ENCODE peak calls at places on chromosomes 12 and 14, in nine cellular contexts. One of them, this sample, is unnamed.

GRCh38 chr14:105059917-105060565 is 5.2 kb downstream of the GPR132 start:
- DNase-seq in K562: no peak
- DNase-seq in sigmoid colon: no peak
- DNase-seq in suprapubic skin: no peak
- DNase-seq in stomach: no peak
- DNase-seq in esophagus muscularis mucosa: no peak
- DNase-seq in upper lobe of left lung: peak; percentile 56
- DNase-seq in SK-N-SH: no peak
- DNase-seq in HepG2: no peak
- DNase-seq in this sample: no peak

GRCh38 chr12:110687770-110688169 is 1.1 kb downstream of the HVCN1 start:
- DNase-seq in K562: peak; percentile 25
- DNase-seq in sigmoid colon: peak; percentile 56
- DNase-seq in suprapubic skin: no peak
- DNase-seq in stomach: no peak
- DNase-seq in esophagus muscularis mucosa: no peak
- DNase-seq in upper lobe of left lung: no peak
- DNase-seq in SK-N-SH: no peak
- DNase-seq in HepG2: no peak
- DNase-seq in this sample: no peak

GRCh38 chr12:105406497-105406896 is 76.0 kb downstream of the C12orf75 start:
- DNase-seq in K562: no peak
- DNase-seq in sigmoid colon: no peak
- DNase-seq in suprapubic skin: no peak
- DNase-seq in stomach: no peak
- DNase-seq in esophagus muscularis mucosa: no peak
- DNase-seq in upper lobe of left lung: no peak
- DNase-seq in SK-N-SH: no peak
- DNase-seq in HepG2: no peak
- DNase-seq in this sample: no peak

GRCh38 chr14:81432171-81432570 is 32.0 kb upstream of the STON2 start:
- DNase-seq in K562: peak; percentile 21
- DNase-seq in sigmoid colon: no peak
- DNase-seq in suprapubic skin: no peak
- DNase-seq in stomach: no peak
- DNase-seq in esophagus muscularis mucosa: no peak
- DNase-seq in upper lobe of left lung: no peak
- DNase-seq in SK-N-SH: no peak
- DNase-seq in HepG2: no peak
- DNase-seq in this sample: no peak

GRCh38 chr12:89733579-89734201 is 25.1 kb upstream of the ATP2B1 start:
- DNase-seq in K562: no peak
- DNase-seq in sigmoid colon: no peak
- DNase-seq in suprapubic skin: no peak
- DNase-seq in stomach: no peak
- DNase-seq in esophagus muscularis mucosa: no peak
- DNase-seq in upper lobe of left lung: no peak
- DNase-seq in SK-N-SH: no peak
- DNase-seq in HepG2: no peak
- DNase-seq in this sample: no peak

GRCh38 chr14:80959448-80960006 is 4.1 kb downstream of the TSHR start:
- DNase-seq in K562: no peak
- DNase-seq in sigmoid colon: no peak
- DNase-seq in suprapubic skin: no peak
- DNase-seq in stomach: no peak
- DNase-seq in esophagus muscularis mucosa: no peak
- DNase-seq in upper lobe of left lung: no peak
- DNase-seq in SK-N-SH: no peak
- DNase-seq in HepG2: no peak
- DNase-seq in this sample: peak; percentile 46

GRCh38 chr12:63853978-63854377 is 9.5 kb downstream of the SRGAP1 start:
- DNase-seq in K562: no peak
- DNase-seq in sigmoid colon: no peak
- DNase-seq in suprapubic skin: no peak
- DNase-seq in stomach: no peak
- DNase-seq in esophagus muscularis mucosa: no peak
- DNase-seq in upper lobe of left lung: no peak
- DNase-seq in SK-N-SH: no peak
- DNase-seq in HepG2: no peak
- DNase-seq in this sample: no peak

GRCh38 chr12:4771960-4772566 is 51.9 kb downstream of the GALNT8 start:
- DNase-seq in K562: no peak
- DNase-seq in sigmoid colon: no peak
- DNase-seq in suprapubic skin: no peak
- DNase-seq in stomach: no peak
- DNase-seq in esophagus muscularis mucosa: no peak
- DNase-seq in upper lobe of left lung: no peak
- DNase-seq in SK-N-SH: no peak
- DNase-seq in HepG2: no peak
- DNase-seq in this sample: no peak

GRCh38 chr12:112812598-112813406 is 21.3 kb downstream of the RPH3A start:
- DNase-seq in K562: no peak
- DNase-seq in sigmoid colon: no peak
- DNase-seq in suprapubic skin: no peak
- DNase-seq in stomach: no peak
- DNase-seq in esophagus muscularis mucosa: no peak
- DNase-seq in upper lobe of left lung: no peak
- DNase-seq in SK-N-SH: no peak
- DNase-seq in HepG2: no peak
- DNase-seq in this sample: no peak

GRCh38 chr12:113334786-113335539 is at the start of gene SLC8B1:
- DNase-seq in K562: peak; percentile 97
- DNase-seq in sigmoid colon: peak; percentile 94
- DNase-seq in suprapubic skin: peak; percentile 93
- DNase-seq in stomach: peak; percentile 94
- DNase-seq in esophagus muscularis mucosa: peak; percentile 97
- DNase-seq in upper lobe of left lung: peak; percentile 99
- DNase-seq in SK-N-SH: peak; percentile 99
- DNase-seq in HepG2: peak; percentile 64
- DNase-seq in this sample: peak; percentile 92

GRCh38 chr12:95591731-95592130 is 40.5 kb upstream of the USP44 start:
- DNase-seq in K562: no peak
- DNase-seq in sigmoid colon: no peak
- DNase-seq in suprapubic skin: no peak
- DNase-seq in stomach: no peak
- DNase-seq in esophagus muscularis mucosa: no peak
- DNase-seq in upper lobe of left lung: no peak
- DNase-seq in SK-N-SH: no peak
- DNase-seq in HepG2: no peak
- DNase-seq in this sample: no peak

GRCh38 chr12:6927999-6928702 is 392 bp downstream of the ATN1 start:
- DNase-seq in K562: peak; percentile 71
- DNase-seq in sigmoid colon: no peak
- DNase-seq in suprapubic skin: no peak
- DNase-seq in stomach: no peak
- DNase-seq in esophagus muscularis mucosa: no peak
- DNase-seq in upper lobe of left lung: peak; percentile 87
- DNase-seq in SK-N-SH: peak; percentile 78
- DNase-seq in HepG2: no peak
- DNase-seq in this sample: no peak

GRCh38 chr12:6925239-6925542 is 2.6 kb upstream of the ATN1 start:
- DNase-seq in K562: no peak
- DNase-seq in sigmoid colon: no peak
- DNase-seq in suprapubic skin: no peak
- DNase-seq in stomach: no peak
- DNase-seq in esophagus muscularis mucosa: no peak
- DNase-seq in upper lobe of left lung: no peak
- DNase-seq in SK-N-SH: no peak
- DNase-seq in HepG2: no peak
- DNase-seq in this sample: no peak

GRCh38 chr12:6928703-6929407 is 1.1 kb downstream of the ATN1 start:
- DNase-seq in K562: no peak
- DNase-seq in sigmoid colon: no peak
- DNase-seq in suprapubic skin: no peak
- DNase-seq in stomach: no peak
- DNase-seq in esophagus muscularis mucosa: no peak
- DNase-seq in upper lobe of left lung: no peak
- DNase-seq in SK-N-SH: no peak
- DNase-seq in HepG2: no peak
- DNase-seq in this sample: no peak

GRCh38 chr12:6925543-6926279 is 2.0 kb upstream of the ATN1 start:
- DNase-seq in K562: no peak
- DNase-seq in sigmoid colon: peak; percentile 95
- DNase-seq in suprapubic skin: no peak
- DNase-seq in stomach: peak; percentile 77
- DNase-seq in esophagus muscularis mucosa: no peak
- DNase-seq in upper lobe of left lung: no peak
- DNase-seq in SK-N-SH: peak; percentile 65
- DNase-seq in HepG2: no peak
- DNase-seq in this sample: peak; percentile 76

DNA sequence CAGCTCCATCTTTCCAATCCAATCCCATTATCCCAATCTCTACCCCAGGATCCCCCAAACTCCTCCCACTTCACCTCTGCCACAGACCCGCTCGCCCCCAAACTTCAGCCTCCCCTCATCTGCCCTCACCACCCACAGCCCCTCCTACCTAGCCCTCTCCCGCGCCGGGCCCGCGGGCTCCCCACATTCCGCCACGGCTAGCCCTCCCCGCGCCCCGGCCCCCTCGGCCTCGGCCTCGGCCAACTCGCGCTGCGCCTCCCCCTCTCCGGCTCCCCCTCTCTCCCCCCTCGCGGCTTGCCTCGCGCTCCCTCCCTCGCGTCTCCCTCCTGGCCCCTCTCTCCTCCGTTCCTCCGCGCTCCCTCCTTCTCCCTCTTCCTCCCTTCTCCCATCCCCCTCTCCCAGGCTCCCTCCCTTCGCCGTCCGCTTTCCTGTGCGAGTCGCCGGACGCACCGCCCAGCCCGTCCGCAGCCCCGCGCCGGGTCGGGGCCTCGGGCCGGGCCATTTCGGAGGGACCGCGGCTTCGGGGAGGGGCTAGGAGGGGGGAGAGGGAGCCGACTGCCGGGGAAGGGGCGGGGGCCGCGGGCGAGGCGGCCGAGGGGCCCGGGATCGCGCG is at the start of gene ATN1:
- DNase-seq in K562: peak; percentile 76
- DNase-seq in sigmoid colon: peak; percentile 97
- DNase-seq in suprapubic skin: no peak
- DNase-seq in stomach: peak; percentile 68
- DNase-seq in esophagus muscularis mucosa: peak; percentile 96
- DNase-seq in upper lobe of left lung: peak; percentile 93
- DNase-seq in SK-N-SH: peak; percentile 91
- DNase-seq in HepG2: no peak
- DNase-seq in this sample: peak; percentile 79
- TF ChIP-seq POLR2AphosphoS5 in K562: no peak
- TF ChIP-seq POLR2AphosphoS5 in sigmoid colon: peak; percentile 80
- TF ChIP-seq POLR2AphosphoS5 in suprapubic skin: peak; percentile 36
- TF ChIP-seq POLR2AphosphoS5 in stomach: peak; percentile 84
- TF ChIP-seq POLR2AphosphoS5 in esophagus muscularis mucosa: peak; percentile 88
- TF ChIP-seq POLR2AphosphoS5 in upper lobe of left lung: peak; percentile 70
- TF ChIP-seq POLR2AphosphoS5 in SK-N-SH: peak; percentile 68
- TF ChIP-seq POLR2AphosphoS5 in HepG2: peak; percentile 45
- TF ChIP-seq POLR2AphosphoS5 in this sample: peak; percentile 58

DNA sequence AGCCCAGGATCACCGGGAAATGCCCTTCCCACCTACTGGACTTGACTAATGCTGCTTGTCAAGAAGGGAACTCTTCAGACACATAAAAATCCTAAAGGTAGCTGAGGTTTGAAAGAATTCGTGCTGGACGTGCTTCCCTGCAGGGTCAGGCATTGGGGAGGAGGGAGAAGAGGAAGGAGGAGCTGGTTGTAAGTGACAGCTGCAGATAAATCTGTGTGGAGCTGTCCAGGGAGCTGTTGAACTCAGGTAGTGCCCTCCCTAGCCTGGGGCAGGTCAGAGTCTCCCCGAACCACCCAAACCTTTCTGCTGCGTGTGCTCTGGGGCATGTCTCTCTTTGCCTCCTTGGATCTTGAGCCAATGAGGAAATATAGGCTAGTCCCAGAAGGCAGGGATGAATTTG is 23.7 kb upstream of the FOS start:
- DNase-seq in K562: no peak
- DNase-seq in sigmoid colon: no peak
- DNase-seq in suprapubic skin: no peak
- DNase-seq in stomach: no peak
- DNase-seq in esophagus muscularis mucosa: no peak
- DNase-seq in upper lobe of left lung: no peak
- DNase-seq in SK-N-SH: no peak
- DNase-seq in HepG2: no peak
- DNase-seq in this sample: peak; percentile 59
- TF ChIP-seq EP300 in K562: no peak
- TF ChIP-seq EP300 in sigmoid colon: no peak
- TF ChIP-seq EP300 in suprapubic skin: no peak
- TF ChIP-seq EP300 in stomach: no peak
- TF ChIP-seq EP300 in esophagus muscularis mucosa: no peak
- TF ChIP-seq EP300 in upper lobe of left lung: no peak
- TF ChIP-seq EP300 in SK-N-SH: no peak
- TF ChIP-seq EP300 in HepG2: no peak
- TF ChIP-seq EP300 in this sample: no peak

GRCh38 chr14:103124501-103125001 is 1.3 kb downstream of the TNFAIP2 start:
- DNase-seq in K562: no peak
- DNase-seq in sigmoid colon: no peak
- DNase-seq in suprapubic skin: no peak
- DNase-seq in stomach: no peak
- DNase-seq in esophagus muscularis mucosa: no peak
- DNase-seq in upper lobe of left lung: peak; percentile 53
- DNase-seq in SK-N-SH: no peak
- DNase-seq in HepG2: no peak
- DNase-seq in this sample: no peak

GRCh38 chr14:103122578-103123127 is 608 bp upstream of the TNFAIP2 start:
- DNase-seq in K562: no peak
- DNase-seq in sigmoid colon: no peak
- DNase-seq in suprapubic skin: no peak
- DNase-seq in stomach: no peak
- DNase-seq in esophagus muscularis mucosa: no peak
- DNase-seq in upper lobe of left lung: no peak
- DNase-seq in SK-N-SH: peak; percentile 60
- DNase-seq in HepG2: no peak
- DNase-seq in this sample: no peak

GRCh38 chr14:103123634-103124500 is 606 bp downstream of the TNFAIP2 start:
- DNase-seq in K562: no peak
- DNase-seq in sigmoid colon: peak; percentile 87
- DNase-seq in suprapubic skin: no peak
- DNase-seq in stomach: peak; percentile 56
- DNase-seq in esophagus muscularis mucosa: no peak
- DNase-seq in upper lobe of left lung: peak; percentile 46
- DNase-seq in SK-N-SH: no peak
- DNase-seq in HepG2: no peak
- DNase-seq in this sample: no peak

GRCh38 chr14:103121846-103122577 is 1.2 kb upstream of the TNFAIP2 start:
- DNase-seq in K562: peak; percentile 64
- DNase-seq in sigmoid colon: peak; percentile 96
- DNase-seq in suprapubic skin: peak; percentile 95
- DNase-seq in stomach: peak; percentile 81
- DNase-seq in esophagus muscularis mucosa: peak; percentile 96
- DNase-seq in upper lobe of left lung: peak; percentile 86
- DNase-seq in SK-N-SH: peak; percentile 86
- DNase-seq in HepG2: peak; percentile 74
- DNase-seq in this sample: peak; percentile 77

GRCh38 chr14:103123128-103123633 is at the start of gene TNFAIP2:
- DNase-seq in K562: peak; percentile 77
- DNase-seq in sigmoid colon: peak; percentile 84
- DNase-seq in suprapubic skin: no peak
- DNase-seq in stomach: no peak
- DNase-seq in esophagus muscularis mucosa: no peak
- DNase-seq in upper lobe of left lung: peak; percentile 93
- DNase-seq in SK-N-SH: no peak
- DNase-seq in HepG2: no peak
- DNase-seq in this sample: peak; percentile 55
- H3K27ac ChIP-seq in K562: peak within 1 kb of the TSS; percentile 81
- H3K27ac ChIP-seq in sigmoid colon: peak within 1 kb of the TSS; percentile 87
- H3K27ac ChIP-seq in suprapubic skin: peak within 1 kb of the TSS; percentile 95
- H3K27ac ChIP-seq in stomach: peak within 1 kb of the TSS; percentile 83
- H3K27ac ChIP-seq in esophagus muscularis mucosa: peak within 1 kb of the TSS; percentile 92
- H3K27ac ChIP-seq in upper lobe of left lung: peak within 1 kb of the TSS; percentile 90
- H3K27ac ChIP-seq in SK-N-SH: peak within 1 kb of the TSS; percentile 69
- H3K27ac ChIP-seq in HepG2: no peak within 1 kb of the TSS
- H3K27ac ChIP-seq in this sample: peak within 1 kb of the TSS; percentile 86

GRCh38 chr14:35406090-35406489 is 1.5 kb upstream of the NFKBIA start:
- DNase-seq in K562: no peak
- DNase-seq in sigmoid colon: no peak
- DNase-seq in suprapubic skin: no peak
- DNase-seq in stomach: no peak
- DNase-seq in esophagus muscularis mucosa: no peak
- DNase-seq in upper lobe of left lung: no peak
- DNase-seq in SK-N-SH: no peak
- DNase-seq in HepG2: no peak
- DNase-seq in this sample: no peak
- TF ChIP-seq POLR2AphosphoS5 in K562: no peak
- TF ChIP-seq POLR2AphosphoS5 in sigmoid colon: no peak
- TF ChIP-seq POLR2AphosphoS5 in suprapubic skin: no peak
- TF ChIP-seq POLR2AphosphoS5 in stomach: no peak
- TF ChIP-seq POLR2AphosphoS5 in esophagus muscularis mucosa: no peak
- TF ChIP-seq POLR2AphosphoS5 in upper lobe of left lung: no peak
- TF ChIP-seq POLR2AphosphoS5 in SK-N-SH: no peak
- TF ChIP-seq POLR2AphosphoS5 in HepG2: no peak
- TF ChIP-seq POLR2AphosphoS5 in this sample: no peak

This sample was measured in transverse colon.